ENCODE peak calls at places on chromosomes 12 and 14, in five cellular contexts. V, Q, S, E and O are unnamed samples.

GRCh38 chr14:85528080-85528881 is 1.7 kb upstream of the FLRT2 start:
- DNase-seq in Q (no peak), E (peak), S (peak), V (peak), O (no peak)

GRCh38 chr14:63435838-63436237 is 107.3 kb downstream of the PPP2R5E start:
- DNase-seq in E (peak), S (peak), Q (no peak), V (no peak), O (no peak)

GRCh38 chr12:58425481-58426392 is 484.4 kb downstream of the ATP23 start:
- DNase-seq in Q (no peak), S (no peak), E (peak), V (peak), O (no peak)

GRCh38 chr14:94635143-94635542 is 23.0 kb downstream of the SERPINA3 start:
- DNase-seq in S (no peak), Q (no peak), E (no peak), V (no peak), O (no peak)

GRCh38 chr14:70962935-70963334 is 55.7 kb downstream of the PCNX1 start:
- DNase-seq in Q (no peak), S (no peak), E (no peak), V (no peak), O (no peak)

GRCh38 chr12:107359382-107359781 is 266.0 kb upstream of the CRY1 start:
- DNase-seq in S (no peak), V (no peak), Q (no peak), E (no peak), O (no peak)

GRCh38 chr14:104975481-104976197 is 2.5 kb downstream of the AHNAK2 start:
- DNase-seq in Q (no peak), V (no peak), S (no peak), E (no peak), O (no peak)

GRCh38 chr12:115597157-115597712 is 680.3 kb downstream of the MED13L start:
- DNase-seq in V (no peak), Q (no peak), S (no peak), E (peak), O (no peak)

GRCh38 chr14:101476931-101477553 is 84.3 kb upstream of the DIO3 start:
- DNase-seq in E (no peak), Q (no peak), S (no peak), V (peak), O (no peak)

GRCh38 chr14:91164676-91165075 is 50.8 kb downstream of the DGLUCY start:
- DNase-seq in V (no peak), S (no peak), Q (no peak), E (no peak), O (no peak)

GRCh38 chr14:88430976-88431375 is 45.5 kb downstream of the SPATA7 start:
- DNase-seq in Q (no peak), S (no peak), V (no peak), E (no peak), O (no peak)

GRCh38 chr12:123726962-123727361 is 14.8 kb downstream of the ATP6V0A2 start:
- DNase-seq in Q (no peak), S (no peak), E (no peak), V (no peak), O (no peak)

GRCh38 chr12:115598827-115599226 is 678.7 kb downstream of the MED13L start:
- DNase-seq in E (no peak), V (no peak), Q (no peak), S (peak), O (no peak)

GRCh38 chr12:103313894-103314293 is 181.9 kb downstream of the C12orf42 start:
- DNase-seq in Q (no peak), S (no peak), E (no peak), V (no peak), O (no peak)

GRCh38 chr12:49489720-49490119 is 49.1 kb upstream of the KCNH3 start:
- DNase-seq in Q (no peak), E (no peak), S (no peak), V (no peak), O (no peak)

GRCh38 chr12:123576611-123577010 is 7.7 kb upstream of the TMED2 start:
- DNase-seq in Q (no peak), S (no peak), V (no peak), E (no peak), O (no peak)

GRCh38 chr14:76664790-76665189 is 96.5 kb upstream of the VASH1 start:
- DNase-seq in V (no peak), E (no peak), Q (no peak), S (no peak), O (no peak)

GRCh38 chr12:103456006-103456405 is 39.8 kb downstream of the C12orf42 start:
- DNase-seq in S (no peak), E (no peak), Q (no peak), V (no peak), O (no peak)